ENCODE peak calls at places on chromosomes 6 and 20, in eight cellular contexts. S is lung, U is PC-3, J is mucosa of descending colon, H is bronchial epithelial cell, T is transverse colon, F is OCI-LY7, O is uterus. X is an unnamed sample.
A peak's percentile ranks its signal among the peaks of the same experiment; 100 is the strongest.

GRCh38 chr6:127384007-127384406 is 40.6 kb upstream of the ECHDC1 start:
- DNase-seq in S (no peak), U (no peak), J (no peak), H (no peak), T (no peak), F (no peak), O (no peak), X (no peak)

GRCh38 chr6:147909645-147910044 is 401.2 kb downstream of the SAMD5 start:
- DNase-seq in S (no peak), U (peak; percentile 37), J (no peak), H (peak; percentile 21), T (no peak), F (no peak), O (no peak), X (peak; percentile 49)

GRCh38 chr6:44593539-44593944 is 206.0 kb downstream of the CDC5L start:
- DNase-seq in S (no peak), U (peak; percentile 74), J (no peak), H (peak; percentile 51), T (peak; percentile 48), F (peak; percentile 73), O (no peak), X (no peak)

GRCh38 chr20:24328901-24329300 is 140.5 kb upstream of the SYNDIG1 start:
- DNase-seq in S (no peak), U (no peak), J (no peak), H (no peak), T (no peak), F (no peak), O (no peak), X (no peak)

GRCh38 chr6:139323511-139324445 is 32.0 kb upstream of the TXLNB start:
- DNase-seq in S (peak; percentile 77), U (peak; percentile 84), J (peak; percentile 51), H (no peak), T (peak; percentile 81), F (peak; percentile 90), O (peak; percentile 52), X (no peak)

GRCh38 chr20:35327074-35327976 is 35.1 kb upstream of the FAM83C start:
- DNase-seq in S (no peak), U (peak; percentile 30), J (no peak), H (no peak), T (peak; percentile 81), F (no peak), O (no peak), X (no peak)

GRCh38 chr6:20211941-20212391 is 303 bp downstream of the MBOAT1 start:
- DNase-seq in S (no peak), U (peak; percentile 49), J (no peak), H (peak; percentile 36), T (peak; percentile 61), F (no peak), O (no peak), X (no peak)

GRCh38 chr6:31225735-31226134 is 46.2 kb downstream of the HLA-C start:
- DNase-seq in S (no peak), U (peak; percentile 38), J (no peak), H (no peak), T (no peak), F (no peak), O (no peak), X (no peak)

GRCh38 chr6:107323133-107323785 is 136.1 kb downstream of the PDSS2 start:
- DNase-seq in S (no peak), U (no peak), J (no peak), H (no peak), T (no peak), F (no peak), O (no peak), X (peak; percentile 9)

GRCh38 chr6:12613819-12614218 is 102.7 kb upstream of the PHACTR1 start:
- DNase-seq in S (no peak), U (no peak), J (no peak), H (no peak), T (no peak), F (no peak), O (no peak), X (no peak)

GRCh38 chr6:150685860-150686259 is 86.2 kb downstream of the PLEKHG1 start:
- DNase-seq in S (no peak), U (peak; percentile 64), J (peak; percentile 61), H (peak; percentile 70), T (peak; percentile 50), F (peak; percentile 80), O (no peak), X (no peak)

GRCh38 chr20:49717693-49718092 is 4.0 kb upstream of the B4GALT5 start:
- DNase-seq in S (no peak), U (peak; percentile 83), J (no peak), H (peak; percentile 78), T (no peak), F (no peak), O (no peak), X (no peak)

GRCh38 chr20:39897058-39897457 is 792.0 kb downstream of the MAFB start:
- DNase-seq in S (no peak), U (no peak), J (no peak), H (peak; percentile 68), T (no peak), F (no peak), O (no peak), X (peak; percentile 76)

GRCh38 chr6:151842816-151843215 is 35.3 kb downstream of the ESR1 start:
- DNase-seq in S (no peak), U (no peak), J (no peak), H (peak; percentile 1), T (no peak), F (no peak), O (no peak), X (no peak)

GRCh38 chr20:62142252-62143117 is 709 bp downstream of the PSMA7 start:
- DNase-seq in S (no peak), U (no peak), J (peak; percentile 64), H (no peak), T (peak; percentile 36), F (peak; percentile 28), O (no peak), X (no peak)

GRCh38 chr6:157625764-157626163 is 197.3 kb upstream of the SNX9 start:
- DNase-seq in S (no peak), U (no peak), J (no peak), H (no peak), T (no peak), F (no peak), O (peak; percentile 57), X (no peak)

GRCh38 chr6:35318200-35318844 is 20.7 kb downstream of the DEF6 start:
- DNase-seq in S (peak; percentile 79), U (peak; percentile 88), J (peak; percentile 95), H (peak; percentile 50), T (peak; percentile 88), F (no peak), O (peak; percentile 91), X (no peak)

GRCh38 chr6:52946301-52946700 is 36.8 kb upstream of the GSTA3 start:
- DNase-seq in S (no peak), U (no peak), J (no peak), H (no peak), T (no peak), F (no peak), O (no peak), X (no peak)

GRCh38 chr20:41185013-41185757 is 47.8 kb downstream of the PLCG1 start:
- DNase-seq in S (no peak), U (no peak), J (no peak), H (no peak), T (no peak), F (no peak), O (no peak), X (no peak)

GRCh38 chr20:59518881-59519706 is 85.2 kb upstream of the PHACTR3 start:
- DNase-seq in S (no peak), U (peak; percentile 80), J (no peak), H (peak; percentile 65), T (peak; percentile 16), F (peak; percentile 58), O (no peak), X (no peak)

DNA sequence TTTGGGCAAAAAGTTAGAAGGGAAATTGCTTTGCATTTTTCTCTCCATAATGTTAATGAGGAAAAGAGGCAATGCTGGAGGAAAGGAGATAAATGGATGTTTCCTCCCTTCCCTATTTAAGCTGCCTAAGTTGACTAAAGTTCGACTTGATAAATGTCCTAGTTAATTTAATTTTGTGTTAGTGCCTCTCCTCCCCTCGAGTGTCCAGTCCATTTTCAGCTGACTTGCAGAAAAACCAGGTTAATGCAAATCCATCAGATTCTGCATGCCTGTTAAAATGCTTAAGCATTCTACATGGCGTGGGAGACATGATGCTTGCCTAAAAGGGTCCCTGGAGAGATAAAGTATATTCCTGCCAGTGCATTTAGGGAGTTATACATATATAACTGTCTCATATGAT is 30.2 kb downstream of the JARID2 start:
- DNase-seq in S (no peak), U (no peak), J (no peak), H (no peak), T (no peak), F (no peak), O (no peak), X (no peak)
- TF ChIP-seq CTCF in S (no peak), U (no peak), J (no peak), H (no peak), T (no peak), F (no peak), O (no peak), X (no peak)

GRCh38 chr20:44496976-44497375 is 21.3 kb downstream of the TTPAL start:
- DNase-seq in S (no peak), U (peak; percentile 98), J (no peak), H (peak; percentile 98), T (no peak), F (no peak), O (no peak), X (peak; percentile 60)
- H3K36me3 ChIP-seq in S (peaks cover 28% of the 10 kb centered on the region), U (peaks cover 50% of the 10 kb centered on the region), J (peaks cover 13% of the 10 kb centered on the region), H (peaks cover 16% of the 10 kb centered on the region), T (no peaks in the 10 kb centered on the region), F (peaks cover 95% of the 10 kb centered on the region), O (no peaks in the 10 kb centered on the region), X (peaks cover 11% of the 10 kb centered on the region)

GRCh38 chr20:9172908-9173307 is 104.0 kb downstream of the PLCB4 start:
- DNase-seq in S (no peak), U (peak; percentile 16), J (no peak), H (no peak), T (no peak), F (no peak), O (no peak), X (no peak)
- TF ChIP-seq CTCF in S (no peak), U (peak; percentile 38), J (no peak), H (peak; percentile 34), T (no peak), F (no peak), O (peak; percentile 9), X (peak; percentile 16)

GRCh38 chr6:83155794-83156193 is 37.3 kb downstream of the PGM3 start:
- DNase-seq in S (no peak), U (no peak), J (no peak), H (no peak), T (no peak), F (no peak), O (no peak), X (no peak)

GRCh38 chr6:83153958-83154357 is 39.1 kb downstream of the PGM3 start:
- DNase-seq in S (no peak), U (no peak), J (no peak), H (no peak), T (no peak), F (no peak), O (no peak), X (no peak)

GRCh38 chr6:83151114-83151513 is 42.0 kb downstream of the PGM3 start:
- DNase-seq in S (no peak), U (peak; percentile 34), J (no peak), H (no peak), T (no peak), F (no peak), O (no peak), X (no peak)

DNA sequence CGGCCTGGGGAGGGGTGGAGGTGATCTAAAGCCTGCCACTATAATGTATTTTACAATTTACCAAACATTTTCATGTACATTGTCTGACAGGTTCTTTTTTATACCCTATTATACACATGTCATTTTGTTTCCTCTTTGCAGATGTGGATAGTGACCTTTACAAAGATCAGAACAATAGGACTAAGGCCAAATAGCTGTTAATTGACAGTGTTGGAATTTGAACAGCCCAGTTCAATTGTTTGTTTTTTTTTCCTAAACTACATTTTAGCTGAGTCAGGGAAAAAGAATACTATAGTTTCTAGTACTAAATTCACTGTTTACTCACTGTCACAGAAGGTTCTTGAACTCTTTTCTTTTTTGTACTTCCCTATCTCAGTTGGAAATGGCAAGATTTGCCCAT is 40.2 kb downstream of the PGM3 start:
- DNase-seq in S (no peak), U (no peak), J (no peak), H (no peak), T (no peak), F (no peak), O (no peak), X (no peak)
- H3K36me3 ChIP-seq in S (peaks cover 15% of the 10 kb centered on the region), U (no peaks in the 10 kb centered on the region), J (no peaks in the 10 kb centered on the region), H (peaks cover 4% of the 10 kb centered on the region), T (no peaks in the 10 kb centered on the region), F (peaks cover 56% of the 10 kb centered on the region), O (no peaks in the 10 kb centered on the region), X (no peaks in the 10 kb centered on the region)

X was measured in BJ.